ENCODE peak calls at places on chromosomes 4 and X, in nine cellular contexts. Q is tibial nerve, M is foreskin keratinocyte, X is ovary, C is AG04450, F is SK-N-SH, N is pancreas, Z is adrenal gland, O is DND-41. P is an unnamed sample.

GRCh38 chr4:159487284-159487747 is 384.4 kb downstream of the RAPGEF2 start:
- DNase-seq in Q (peak; percentile 26), M (peak; percentile 23), O (peak; percentile 29), F (peak; percentile 56), N (no peak), Z (peak; percentile 55), C (peak; percentile 44), X (no peak), P (peak; percentile 4)

GRCh38 chrX:150898343-150899190 is at the start of gene CD99L2:
- DNase-seq in X (peak; percentile 87), O (peak; percentile 90), M (peak; percentile 50), F (peak; percentile 94), C (peak; percentile 39), Q (peak; percentile 84), Z (peak; percentile 85), N (peak; percentile 95), P (peak; percentile 61)

GRCh38 chr4:106659386-106659785 is 290.8 kb upstream of the GIMD1 start:
- DNase-seq in X (no peak), M (peak; percentile 8), F (no peak), C (no peak), N (no peak), Z (no peak), O (no peak), Q (no peak), P (peak; percentile 77)

GRCh38 chrX:118973389-118974087 is 880 bp upstream of the LONRF3 start:
- DNase-seq in N (peak; percentile 64), C (no peak), O (no peak), M (no peak), X (peak; percentile 52), Z (no peak), Q (no peak), F (peak; percentile 20), P (no peak)

GRCh38 chr4:2793578-2793919 is 664 bp downstream of the SH3BP2 start:
- DNase-seq in Q (no peak), Z (peak; percentile 63), C (no peak), F (peak; percentile 37), N (peak; percentile 76), X (peak; percentile 33), M (no peak), O (no peak), P (peak; percentile 54)

GRCh38 chrX:39299615-39300014 is 498.4 kb downstream of the MID1IP1 start:
- DNase-seq in C (no peak), O (no peak), N (no peak), Z (no peak), M (no peak), X (no peak), Q (no peak), F (no peak), P (no peak)

GRCh38 chr4:13542577-13543042 is 1.7 kb downstream of the NKX3-2 start:
- DNase-seq in M (no peak), F (no peak), Z (no peak), N (no peak), O (no peak), C (no peak), Q (no peak), X (no peak), P (no peak)

GRCh38 chr4:183766140-183766539 is 107.0 kb downstream of the TRAPPC11 start:
- DNase-seq in C (no peak), M (no peak), Q (no peak), O (no peak), N (no peak), Z (no peak), F (no peak), X (no peak), P (no peak)

GRCh38 chr4:40682298-40683101 is 52.8 kb upstream of the RBM47 start:
- DNase-seq in Q (no peak), C (no peak), Z (no peak), O (no peak), N (no peak), M (no peak), F (no peak), X (no peak), P (peak; percentile 76)

GRCh38 chr4:37728064-37728463 is 41.9 kb upstream of the RELL1 start:
- DNase-seq in Z (no peak), N (no peak), F (no peak), Q (no peak), O (no peak), M (no peak), C (no peak), X (no peak), P (no peak)

GRCh38 chr4:119034276-119035008 is 101.2 kb upstream of the MYOZ2 start:
- DNase-seq in C (no peak), N (no peak), Q (no peak), X (no peak), Z (no peak), O (no peak), M (no peak), F (no peak), P (no peak)

GRCh38 chr4:140284449-140284848 is 89.0 kb upstream of the SCOC start:
- DNase-seq in F (no peak), Q (no peak), N (no peak), Z (no peak), C (no peak), O (no peak), X (no peak), M (no peak), P (no peak)

GRCh38 chr4:140277576-140277975 is 95.9 kb upstream of the SCOC start:
- DNase-seq in Z (no peak), M (no peak), F (no peak), C (no peak), Q (no peak), X (no peak), O (no peak), N (no peak), P (no peak)

GRCh38 chr4:140286503-140286902 is 86.9 kb upstream of the SCOC start:
- DNase-seq in X (peak; percentile 62), Z (peak; percentile 88), M (no peak), Q (no peak), F (peak; percentile 66), C (no peak), O (no peak), N (no peak), P (no peak)

GRCh38 chr4:140281828-140282227 is 91.6 kb upstream of the SCOC start:
- DNase-seq in C (no peak), Q (no peak), M (no peak), F (no peak), O (no peak), Z (no peak), N (no peak), X (no peak), P (no peak)
- H3K27me3 ChIP-seq in C (peaks cover 8% of the 10 kb centered on the region), Q (no peaks in the 10 kb centered on the region), M (peaks cover 38% of the 10 kb centered on the region), F (no peaks in the 10 kb centered on the region), O (peaks cover 23% of the 10 kb centered on the region), Z (no peaks in the 10 kb centered on the region), N (no peaks in the 10 kb centered on the region), X (no peaks in the 10 kb centered on the region), P (peaks cover 6% of the 10 kb centered on the region)

GRCh38 chrX:129678176-129678880 is 23.6 kb upstream of the APLN start:
- DNase-seq in F (peak; percentile 62), X (no peak), O (no peak), Q (no peak), C (no peak), N (peak; percentile 80), Z (peak; percentile 38), M (no peak), P (peak; percentile 14)
- TF ChIP-seq CTCF in F (peak; percentile 15), X (no peak), O (no peak), Q (peak; percentile 40), C (no peak), N (no peak), Z (peak; percentile 31), M (peak; percentile 53), P (no peak)

DNA sequence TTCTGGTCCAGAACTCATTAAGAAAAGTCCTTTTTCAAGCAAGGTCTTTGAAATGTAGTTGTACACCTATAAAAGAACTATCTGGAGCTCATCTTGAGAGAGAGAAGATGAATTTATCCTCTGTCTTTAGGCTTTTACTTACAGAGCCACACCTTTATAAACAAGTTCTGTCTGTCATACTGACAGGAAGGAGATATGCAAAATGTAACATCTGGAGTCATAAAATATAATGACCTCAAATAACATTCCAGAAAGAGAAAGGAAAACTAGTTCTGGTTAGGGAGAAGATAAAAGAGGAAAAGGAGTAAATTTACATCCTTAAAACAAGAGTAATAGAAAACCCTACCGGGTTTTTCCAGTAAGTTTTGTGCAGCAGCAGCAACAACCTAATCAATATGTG is 1.3 kb downstream of the INPP4B start:
- DNase-seq in M (no peak), F (no peak), C (no peak), Z (no peak), X (no peak), N (no peak), Q (no peak), O (no peak), P (no peak)
- H3K27me3 ChIP-seq in M (peaks cover 20% of the 10 kb centered on the region), F (peaks cover 26% of the 10 kb centered on the region), C (peaks cover 10% of the 10 kb centered on the region), Z (no peaks in the 10 kb centered on the region), X (no peaks in the 10 kb centered on the region), N (no peaks in the 10 kb centered on the region), Q (no peaks in the 10 kb centered on the region), O (no peaks in the 10 kb centered on the region), P (peaks cover 54% of the 10 kb centered on the region)

GRCh38 chrX:19888419-19888879 is 1.0 kb upstream of the SH3KBP1 start:
- DNase-seq in Z (peak; percentile 39), F (peak; percentile 70), X (peak; percentile 39), C (peak; percentile 36), O (peak; percentile 68), Q (peak; percentile 59), M (peak; percentile 40), N (no peak), P (peak; percentile 84)
- TF ChIP-seq CTCF in Z (peak; percentile 55), F (peak; percentile 66), X (peak; percentile 57), C (peak; percentile 65), O (peak; percentile 79), Q (peak; percentile 75), M (peak; percentile 69), N (peak; percentile 27), P (peak; percentile 6)

DNA sequence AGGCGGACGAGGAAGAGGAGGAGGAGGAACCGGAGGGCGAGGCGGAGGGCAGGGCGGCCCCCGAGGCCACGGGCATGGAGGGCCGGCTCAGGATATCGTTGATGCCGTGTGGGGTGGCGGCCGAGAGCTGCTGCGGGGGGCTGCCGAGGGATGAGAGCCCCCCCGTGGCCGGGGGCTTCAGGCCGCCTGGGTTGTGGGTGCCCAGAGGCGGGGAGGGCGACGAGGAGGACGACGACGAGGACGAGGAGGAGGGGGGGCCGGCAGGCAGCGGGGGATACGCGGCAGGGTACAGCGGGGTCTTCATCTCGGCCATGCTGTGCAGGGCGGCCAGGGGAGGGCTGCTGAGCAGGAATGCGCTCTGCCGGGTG is 1.3 kb downstream of the NKX6-1 start:
- DNase-seq in M (no peak), N (no peak), Z (no peak), O (no peak), F (no peak), X (no peak), C (no peak), Q (no peak), P (no peak)
- H3K27me3 ChIP-seq in M (peaks cover 100% of the 10 kb centered on the region), N (peaks cover 10% of the 10 kb centered on the region), Z (peaks cover 92% of the 10 kb centered on the region), O (no peaks in the 10 kb centered on the region), F (peaks cover 100% of the 10 kb centered on the region), X (no peaks in the 10 kb centered on the region), C (peaks cover 89% of the 10 kb centered on the region), Q (peaks cover 100% of the 10 kb centered on the region), P (peaks cover 86% of the 10 kb centered on the region)

DNA sequence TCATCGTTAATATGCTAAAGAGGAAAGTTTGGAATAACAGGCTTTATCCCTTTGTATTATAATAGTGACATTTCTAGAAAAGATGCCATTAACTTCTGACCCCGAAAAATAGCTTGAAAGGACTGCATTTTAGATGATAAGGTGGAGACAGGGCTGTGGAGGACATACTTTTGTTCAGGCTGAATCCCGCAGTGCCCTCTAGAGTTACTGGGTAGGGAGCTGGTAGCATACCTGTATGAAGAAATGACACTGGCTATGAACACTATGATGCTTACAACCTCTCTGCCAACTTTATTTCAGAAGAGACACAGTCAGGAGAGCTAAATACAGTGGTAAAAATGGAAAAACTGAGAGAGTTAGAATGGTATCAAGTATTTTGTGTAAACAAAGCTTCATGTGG is 8.1 kb downstream of the IL1RAPL1 start:
- DNase-seq in Q (no peak), C (no peak), M (no peak), N (no peak), F (no peak), X (no peak), O (no peak), Z (no peak), P (no peak)
- TF ChIP-seq CTCF in Q (no peak), C (no peak), M (peak; percentile 6), N (no peak), F (no peak), X (no peak), O (no peak), Z (no peak), P (no peak)